ENCODE peak calls at places on chromosomes 11 and 22, in seven cellular contexts. O is anterior cingulate cortex; H is activated CD4-positive, alpha-beta T cell treated with anti-CD3 and anti-CD28 coated beads for 36 hours; E is fibroblast of gingiva; C is stromal cell of bone marrow; P is naive thymus-derived CD4-positive, alpha-beta T cell; W is SK-MEL-5. N is an unnamed sample.

GRCh38 chr11:123654566-123655081 is at the start of gene SCN3B:
- DNase-seq in E (peak), O (no peak), P (no peak), W (peak), C (no peak), H (peak), N (peak)

GRCh38 chr11:86174101-86175046 is 70.2 kb upstream of the EED start:
- DNase-seq in C (peak), H (peak), E (peak), P (no peak), O (no peak), W (no peak), N (no peak)

GRCh38 chr11:118651820-118652219 is 27.6 kb downstream of the TREH start:
- DNase-seq in H (no peak), E (no peak), P (no peak), C (no peak), O (no peak), W (no peak), N (no peak)

GRCh38 chr11:31655483-31655882 is 145.9 kb downstream of the ELP4 start:
- DNase-seq in E (peak), H (no peak), W (no peak), C (peak), O (no peak), P (no peak), N (no peak)

GRCh38 chr11:93444671-93445073 is 98.5 kb downstream of the SMCO4 start:
- DNase-seq in P (no peak), W (no peak), H (peak), O (no peak), C (no peak), E (no peak), N (peak)

GRCh38 chr11:12793506-12793905 is 119.3 kb downstream of the TEAD1 start:
- DNase-seq in E (no peak), O (no peak), C (no peak), P (no peak), H (no peak), W (no peak), N (no peak)

GRCh38 chr11:29161216-29161615 is 855.6 kb downstream of the KCNA4 start:
- DNase-seq in E (no peak), W (no peak), O (no peak), H (no peak), C (no peak), P (no peak), N (no peak)

GRCh38 chr11:69750108-69750850 is 24.9 kb downstream of the FGF4 start:
- DNase-seq in P (no peak), C (no peak), O (no peak), H (no peak), E (no peak), W (no peak), N (peak)

GRCh38 chr22:48832592-48832991 is 995.1 kb downstream of the BRD1 start:
- DNase-seq in P (no peak), W (no peak), O (no peak), H (peak), E (no peak), C (no peak), N (no peak)